ENCODE peak calls at places on chromosomes 2 and 18, in six cellular contexts. N, H, C, P, T and G are unnamed samples.

GRCh38 chr2:142827170-142827569 is 50.3 kb upstream of the KYNU start:
- DNase-seq in H (no peak), P (no peak), C (no peak), N (no peak), T (no peak), G (no peak)

GRCh38 chr2:72917875-72918660 is 749 bp downstream of the EMX1 start:
- DNase-seq in C (peak; percentile 71), T (no peak), P (no peak), N (peak; percentile 65), H (no peak), G (no peak)

GRCh38 chr2:15112216-15112615 is 448.9 kb downstream of the NBAS start:
- DNase-seq in T (no peak), C (no peak), P (no peak), H (no peak), N (no peak), G (peak; percentile 31)

GRCh38 chr2:241443486-241444223 is 64.7 kb downstream of the STK25 start:
- DNase-seq in T (no peak), C (no peak), P (peak; percentile 83), H (no peak), N (peak; percentile 28), G (peak; percentile 96)

GRCh38 chr2:220887271-220887870 is 684.7 kb downstream of the EPHA4 start:
- DNase-seq in P (no peak), T (no peak), N (no peak), H (no peak), C (no peak), G (no peak)

GRCh38 chr2:197993830-197994229 is 189.4 kb downstream of the PLCL1 start:
- DNase-seq in N (no peak), P (no peak), H (no peak), C (no peak), T (no peak), G (no peak)

GRCh38 chr2:41410011-41410410 is 637.8 kb upstream of the PKDCC start:
- DNase-seq in P (no peak), T (no peak), C (no peak), N (no peak), H (no peak), G (no peak)

GRCh38 chr18:45910405-45911023 is 56.6 kb downstream of the EPG5 start:
- DNase-seq in N (peak; percentile 65), H (peak; percentile 49), P (peak; percentile 2), T (peak; percentile 44), C (peak; percentile 72), G (peak; percentile 75)

GRCh38 chr18:74412106-74412880 is 44.8 kb downstream of the DIPK1C start:
- DNase-seq in H (no peak), P (no peak), C (peak; percentile 53), N (no peak), T (no peak), G (no peak)

GRCh38 chr2:188665196-188665595 is 309.0 kb upstream of the COL3A1 start:
- DNase-seq in P (no peak), N (no peak), H (no peak), T (no peak), C (no peak), G (no peak)

GRCh38 chr2:176554107-176555048 is 285.1 kb downstream of the MTX2 start:
- DNase-seq in P (peak; percentile 8), T (peak; percentile 34), C (peak; percentile 55), N (peak; percentile 83), H (peak; percentile 79), G (no peak)

GRCh38 chr18:72232611-72233010 is 311.5 kb downstream of the CBLN2 start:
- DNase-seq in P (no peak), C (no peak), H (no peak), N (no peak), T (no peak), G (no peak)

GRCh38 chr2:8132371-8132831 is 549.5 kb upstream of the ID2 start:
- DNase-seq in H (no peak), N (no peak), P (no peak), T (no peak), C (no peak), G (no peak)

GRCh38 chr2:224520064-224520463 is 65.1 kb downstream of the CUL3 start:
- DNase-seq in N (no peak), H (no peak), C (no peak), P (peak; percentile 86), T (peak; percentile 12), G (no peak)

GRCh38 chr2:102190425-102191107 is 3.7 kb downstream of the IL1RL2 start:
- DNase-seq in N (no peak), P (no peak), T (peak; percentile 87), C (no peak), H (no peak), G (no peak)

GRCh38 chr2:196284033-196284844 is 112.9 kb upstream of the STK17B start:
- DNase-seq in T (no peak), N (no peak), P (no peak), H (no peak), C (no peak), G (no peak)

GRCh38 chr18:59691046-59691395 is 6.2 kb downstream of the CCBE1 start:
- DNase-seq in T (no peak), P (no peak), C (no peak), H (no peak), N (no peak), G (no peak)

GRCh38 chr2:9110346-9110884 is 96.2 kb upstream of the ASAP2 start:
- DNase-seq in N (peak; percentile 44), H (no peak), T (no peak), P (no peak), C (peak; percentile 56), G (no peak)

GRCh38 chr2:146004470-146004869 is 1484.6 kb upstream of the ZEB2 start:
- DNase-seq in P (no peak), T (no peak), C (no peak), H (no peak), N (no peak), G (no peak)

GRCh38 chr2:200340527-200341224 is 34.2 kb downstream of the SPATS2L start:
- DNase-seq in N (no peak), T (no peak), P (no peak), C (no peak), H (no peak), G (no peak)

GRCh38 chr2:25340340-25340886 is 1.3 kb downstream of the DNMT3A start:
- DNase-seq in N (peak; percentile 91), H (peak; percentile 64), T (no peak), C (peak; percentile 52), P (no peak), G (no peak)

GRCh38 chr18:57930476-57930875 is 113.5 kb upstream of the NEDD4L start:
- DNase-seq in P (no peak), C (no peak), T (no peak), H (no peak), N (no peak), G (no peak)

GRCh38 chr2:159755014-159755413 is 42.7 kb downstream of the MARCHF7 start:
- DNase-seq in C (no peak), T (no peak), N (no peak), P (no peak), H (no peak), G (no peak)

GRCh38 chr18:31499157-31499524 is 1.2 kb downstream of the DSG2 start:
- DNase-seq in P (no peak), N (no peak), H (no peak), C (no peak), T (no peak), G (no peak)

GRCh38 chr2:101157272-101157671 is 6.1 kb upstream of the TBC1D8 start:
- DNase-seq in P (no peak), N (no peak), H (no peak), T (no peak), C (no peak), G (no peak)

GRCh38 chr2:110860620-110861019 is 128.2 kb downstream of the ACOXL start:
- DNase-seq in P (no peak), H (no peak), N (no peak), C (no peak), T (no peak), G (no peak)

GRCh38 chr2:234880551-234881211 is 71.1 kb upstream of the SH3BP4 start:
- DNase-seq in C (no peak), N (no peak), H (no peak), T (peak; percentile 99), P (no peak), G (peak; percentile 0)

GRCh38 chr2:145159676-145160075 is 639.8 kb upstream of the ZEB2 start:
- DNase-seq in C (no peak), P (no peak), H (no peak), N (no peak), T (no peak), G (no peak)

DNA sequence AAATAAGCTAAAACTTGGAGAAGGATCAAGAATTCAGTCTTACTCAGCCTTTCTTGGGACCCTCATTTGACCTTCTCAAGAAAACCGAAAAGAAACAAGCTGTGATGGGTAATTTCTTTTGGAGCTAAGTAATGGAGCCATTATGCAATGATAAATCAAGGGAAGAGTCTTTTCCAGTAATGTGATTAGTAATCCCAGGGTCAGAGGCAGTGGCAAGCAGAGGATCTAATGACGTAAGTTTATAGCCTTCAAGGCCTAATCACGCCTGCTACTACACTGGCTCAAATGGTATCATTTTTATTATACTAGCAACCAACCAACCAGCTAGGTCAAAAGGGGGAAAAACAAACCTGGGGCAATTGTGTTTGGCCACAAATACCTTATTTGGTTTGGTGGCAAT is 115.0 kb upstream of the SULT1C3 start:
- DNase-seq in P (no peak), H (no peak), N (no peak), T (no peak), C (no peak), G (no peak)
- TF ChIP-seq GABPA in P (no peak), H (no peak), N (no peak), T (no peak), C (no peak), G (no peak)

DNA sequence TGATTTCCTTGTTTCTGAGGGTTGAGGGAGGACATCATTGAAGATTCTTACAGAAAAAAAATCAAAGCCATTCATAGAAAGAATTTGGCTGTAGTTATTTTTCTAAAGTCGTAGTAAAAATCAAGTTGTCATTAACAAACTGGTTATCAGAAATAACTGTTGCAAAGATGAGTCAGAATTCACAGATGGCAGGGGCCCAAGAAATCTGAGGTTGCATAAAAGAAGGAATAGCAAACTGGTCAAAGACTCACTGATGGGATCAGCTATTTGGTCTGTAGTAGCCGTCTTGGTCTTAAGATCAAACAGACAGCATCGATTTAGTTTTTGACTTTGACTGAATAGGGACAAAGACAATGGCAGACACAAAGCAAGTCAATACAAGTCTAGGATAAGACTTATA is 334.3 kb downstream of the FIGN start:
- DNase-seq in P (no peak), H (no peak), T (no peak), C (no peak), N (no peak), G (no peak)
- TF ChIP-seq GABPA in P (no peak), H (no peak), T (no peak), C (no peak), N (no peak), G (no peak)

GRCh38 chr18:22433960-22434359 is 16.2 kb upstream of the CTAGE1 start:
- DNase-seq in C (no peak), H (no peak), N (no peak), T (no peak), P (no peak), G (no peak)
- TF ChIP-seq GABPA in C (no peak), H (no peak), N (no peak), T (no peak), P (no peak), G (no peak)

DNA sequence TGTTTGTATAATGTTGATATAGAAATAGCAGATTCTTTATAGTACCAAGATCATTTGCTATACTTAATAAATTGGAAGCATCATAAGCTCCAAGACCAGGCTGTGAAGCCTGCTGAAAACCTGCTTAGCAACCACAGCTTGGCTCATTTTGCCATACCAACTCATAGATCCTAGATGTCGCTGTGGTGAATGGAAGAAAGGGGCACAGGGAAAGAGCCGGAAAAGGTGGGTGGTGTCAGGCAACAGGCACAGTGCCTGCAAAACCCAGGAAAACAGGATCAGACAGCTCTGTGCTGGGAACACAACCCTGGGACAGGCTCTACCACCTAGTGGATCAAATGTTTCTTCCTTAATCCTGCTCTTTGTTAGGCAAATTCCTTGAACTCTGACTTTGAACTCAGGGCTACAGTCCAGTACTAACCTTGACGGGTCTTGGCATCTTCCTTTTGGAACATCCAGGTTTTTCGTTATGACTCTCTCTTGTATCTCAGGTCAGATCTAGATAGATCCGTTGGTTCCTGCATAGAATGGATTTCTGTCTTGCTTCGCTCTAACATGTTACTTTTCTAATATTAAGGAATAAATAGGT is 31.6 kb downstream of the TWSG1 start:
- DNase-seq in T (no peak), P (no peak), C (peak; percentile 52), H (no peak), N (peak; percentile 31), G (no peak)
- TF ChIP-seq GABPA in T (no peak), P (no peak), C (no peak), H (no peak), N (no peak), G (no peak)